ENCODE peak calls at places on chromosomes 13 and 19, in eight cellular contexts. D, L, Z, A, B, F, K and G are unnamed samples.

GRCh38 chr13:87798536-87798935 is 127.4 kb downstream of the SLITRK5 start:
- DNase-seq in D (no peak), L (no peak), Z (no peak), A (no peak), B (no peak), F (no peak), K (no peak), G (no peak)

GRCh38 chr19:22603518-22604440 is 30.3 kb upstream of the ZNF492 start:
- DNase-seq in D (no peak), L (no peak), Z (no peak), A (no peak), B (no peak), F (no peak), K (no peak), G (no peak)

GRCh38 chr13:98775844-98776598 is 23.5 kb upstream of the SLC15A1 start:
- DNase-seq in D (peak; percentile 82), L (no peak), Z (no peak), A (no peak), B (no peak), F (no peak), K (no peak), G (peak; percentile 57)

GRCh38 chr19:31676271-31677004 is 327.2 kb upstream of the TSHZ3 start:
- DNase-seq in D (no peak), L (no peak), Z (peak; percentile 60), A (no peak), B (no peak), F (peak; percentile 10), K (no peak), G (no peak)

GRCh38 chr13:106117035-106117434 is 418.4 kb downstream of the EFNB2 start:
- DNase-seq in D (no peak), L (no peak), Z (no peak), A (no peak), B (no peak), F (no peak), K (no peak), G (no peak)

GRCh38 chr13:35984776-35985453 is 146.3 kb downstream of the DCLK1 start:
- DNase-seq in D (no peak), L (peak; percentile 15), Z (no peak), A (no peak), B (no peak), F (peak; percentile 13), K (no peak), G (no peak)

GRCh38 chr19:9836021-9836420 is 903 bp downstream of the PIN1 start:
- DNase-seq in D (no peak), L (no peak), Z (peak; percentile 57), A (no peak), B (no peak), F (peak; percentile 4), K (no peak), G (no peak)

GRCh38 chr19:43976732-43977131 is 7.3 kb upstream of the ZNF155 start:
- DNase-seq in D (no peak), L (no peak), Z (no peak), A (no peak), B (no peak), F (no peak), K (no peak), G (no peak)

GRCh38 chr13:94596575-94596971 is 621 bp upstream of the TGDS start:
- DNase-seq in D (no peak), L (no peak), Z (no peak), A (peak; percentile 10), B (no peak), F (no peak), K (peak; percentile 65), G (no peak)

GRCh38 chr19:39336483-39336882 is 640 bp upstream of the GMFG start:
- DNase-seq in D (no peak), L (no peak), Z (no peak), A (no peak), B (no peak), F (no peak), K (no peak), G (no peak)

GRCh38 chr13:95485045-95485517 is 67.4 kb upstream of the CLDN10 start:
- DNase-seq in D (no peak), L (no peak), Z (no peak), A (no peak), B (no peak), F (no peak), K (no peak), G (no peak)

GRCh38 chr19:50419580-50420035 is 870 bp downstream of the SPIB start:
- DNase-seq in D (no peak), L (no peak), Z (peak; percentile 91), A (no peak), B (no peak), F (no peak), K (no peak), G (no peak)

GRCh38 chr19:49878744-49879070 is 1.2 kb downstream of the TBC1D17 start:
- DNase-seq in D (no peak), L (no peak), Z (no peak), A (no peak), B (no peak), F (no peak), K (no peak), G (no peak)

GRCh38 chr13:110965755-110966134 is 50.9 kb upstream of the ANKRD10 start:
- DNase-seq in D (no peak), L (no peak), Z (no peak), A (no peak), B (no peak), F (no peak), K (no peak), G (no peak)

GRCh38 chr13:27728271-27728670 is 64.0 kb upstream of the GSX1 start:
- DNase-seq in D (no peak), L (peak; percentile 36), Z (no peak), A (no peak), B (no peak), F (no peak), K (no peak), G (no peak)

GRCh38 chr13:49495783-49496762 is at the start of gene PHF11:
- DNase-seq in D (peak; percentile 87), L (peak; percentile 46), Z (peak; percentile 94), A (peak; percentile 85), B (peak; percentile 63), F (peak; percentile 64), K (peak; percentile 89), G (peak; percentile 86)

GRCh38 chr13:81987159-81987558 is 1646.2 kb upstream of the SPRY2 start:
- DNase-seq in D (no peak), L (no peak), Z (no peak), A (no peak), B (no peak), F (no peak), K (no peak), G (no peak)

GRCh38 chr19:6996810-6997209 is 24.4 kb downstream of the MBD3L2B start:
- DNase-seq in D (no peak), L (no peak), Z (no peak), A (no peak), B (no peak), F (no peak), K (no peak), G (no peak)

GRCh38 chr13:91647361-91647970 is 249.0 kb downstream of the GPC5 start:
- DNase-seq in D (peak; percentile 9), L (peak; percentile 15), Z (peak; percentile 50), A (no peak), B (no peak), F (no peak), K (no peak), G (no peak)

GRCh38 chr13:51844862-51845573 is at the start of gene TMEM272:
- DNase-seq in D (peak; percentile 48), L (peak; percentile 37), Z (peak; percentile 71), A (peak; percentile 36), B (no peak), F (peak; percentile 65), K (no peak), G (no peak)

GRCh38 chr13:80336335-80336734 is 4.6 kb downstream of the SPRY2 start:
- DNase-seq in D (no peak), L (no peak), Z (no peak), A (no peak), B (no peak), F (no peak), K (no peak), G (no peak)

DNA sequence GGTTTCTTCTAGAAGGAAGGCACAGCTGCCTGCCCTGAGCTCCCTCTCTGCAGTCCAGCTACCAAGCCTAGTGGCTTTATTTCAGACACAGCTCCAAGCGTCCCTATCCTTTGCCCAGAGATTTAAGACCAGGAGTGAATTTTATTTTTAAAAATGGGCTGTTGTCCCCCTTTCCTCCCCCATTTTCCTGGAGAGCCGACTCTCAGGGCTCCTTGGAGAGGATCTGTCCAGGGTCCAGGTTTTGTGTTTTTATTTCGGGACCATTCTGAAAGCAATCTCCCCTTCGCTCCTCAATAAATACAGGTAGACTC is 4.4 kb downstream of the SERTAD1 start:
- DNase-seq in D (no peak), L (no peak), Z (no peak), A (no peak), B (no peak), F (no peak), K (no peak), G (no peak)
- H3K27ac ChIP-seq in D (peak overlapping the region; percentile 97), L (peak overlapping the region; percentile 99), Z (peak overlapping the region; percentile 23), A (peak overlapping the region; percentile 90), B (peak overlapping the region; percentile 97), F (peak overlapping the region; percentile 96), K (peak overlapping the region; percentile 98), G (peak overlapping the region; percentile 98)

DNA sequence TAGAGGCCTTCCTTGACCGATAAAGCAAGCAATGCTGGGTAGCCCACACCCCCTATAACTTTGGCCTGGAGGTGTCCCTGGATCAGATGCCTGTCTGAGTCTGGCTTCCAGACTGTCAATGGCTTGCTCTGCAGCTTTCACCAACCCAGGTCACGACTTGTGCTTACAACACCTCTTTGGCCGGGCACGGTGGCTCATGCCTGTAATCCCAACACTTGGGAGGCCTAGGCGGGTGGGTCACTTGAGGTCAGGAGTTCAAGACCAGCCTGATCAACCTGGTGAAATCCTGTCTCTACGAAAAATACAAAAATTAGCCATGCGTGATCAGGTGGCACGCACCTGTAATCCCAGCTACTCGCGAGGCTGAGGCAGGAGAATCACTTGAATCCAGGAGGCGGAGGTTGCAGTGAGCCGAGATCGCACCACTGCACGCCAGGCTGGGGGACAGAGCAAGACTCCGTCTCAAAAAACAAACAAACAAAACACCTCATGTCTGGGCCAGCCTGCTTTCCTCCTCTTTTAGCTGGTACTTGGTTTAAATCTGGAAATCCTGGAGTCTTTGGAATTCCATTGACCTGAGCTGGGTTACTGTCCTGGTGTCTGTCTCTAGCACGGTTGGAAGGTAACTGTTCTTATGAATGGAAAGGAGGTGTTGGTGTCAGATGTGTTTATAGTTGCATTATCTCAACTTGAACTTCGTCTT is 10.3 kb upstream of the GARRE1 start:
- DNase-seq in D (no peak), L (no peak), Z (no peak), A (no peak), B (no peak), F (no peak), K (no peak), G (no peak)
- H3K27ac ChIP-seq in D (no peak overlapping the region), L (no peak overlapping the region), Z (peak overlapping the region; percentile 54), A (no peak overlapping the region), B (no peak overlapping the region), F (peak overlapping the region; percentile 71), K (no peak overlapping the region), G (no peak overlapping the region)

GRCh38 chr19:2103308-2103707 is 6.6 kb downstream of the IZUMO4 start:
- DNase-seq in D (no peak), L (no peak), Z (no peak), A (no peak), B (no peak), F (no peak), K (no peak), G (no peak)
- H3K27ac ChIP-seq in D (no peak overlapping the region), L (no peak overlapping the region), Z (no peak overlapping the region), A (no peak overlapping the region), B (no peak overlapping the region), F (no peak overlapping the region), K (no peak overlapping the region), G (no peak overlapping the region)

DNA sequence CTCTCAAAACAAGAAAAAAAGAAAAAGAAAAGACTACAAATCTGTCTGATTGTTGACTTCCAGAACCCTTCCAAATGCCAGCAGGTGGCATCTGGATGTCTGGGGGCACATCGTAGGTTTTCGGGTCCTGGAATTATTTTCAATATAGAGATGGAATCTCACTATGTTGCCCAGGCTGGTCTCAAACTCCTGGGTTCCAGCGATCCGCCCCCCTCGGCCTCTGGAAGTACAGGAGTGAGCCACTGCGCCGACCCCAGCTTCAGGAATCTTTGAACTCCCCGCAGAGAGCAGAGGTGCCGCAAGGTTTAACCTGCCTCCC is 567 bp upstream of the B3GNT3 start:
- DNase-seq in D (no peak), L (no peak), Z (no peak), A (no peak), B (no peak), F (no peak), K (no peak), G (no peak)
- H3K27ac ChIP-seq in D (peak overlapping the region; percentile 92), L (no peak overlapping the region), Z (no peak overlapping the region), A (peak overlapping the region; percentile 51), B (no peak overlapping the region), F (no peak overlapping the region), K (no peak overlapping the region), G (no peak overlapping the region)